ENCODE peak calls at places on chromosomes 3 and 15, in eight cellular contexts. L, Z, G, H, M, X, C and V are unnamed samples.

GRCh38 chr3:138114431-138114918 is 933 bp downstream of the DZIP1L start:
- DNase-seq in C (no peak), M (no peak), X (peak), H (no peak), G (no peak), L (no peak), Z (peak), V (no peak)

GRCh38 chr15:25058080-25058785 is 103.4 kb downstream of the SNRPN start:
- DNase-seq in L (no peak), X (no peak), G (no peak), Z (no peak), M (no peak), C (no peak), H (no peak), V (no peak)

GRCh38 chr3:190617185-190617584 is 103.3 kb downstream of the IL1RAP start:
- DNase-seq in L (no peak), M (no peak), H (peak), G (no peak), Z (no peak), X (no peak), C (no peak), V (no peak)

GRCh38 chr15:69150336-69150735 is 10.1 kb upstream of the GLCE start:
- DNase-seq in Z (no peak), C (no peak), H (no peak), M (no peak), L (no peak), X (no peak), G (no peak), V (no peak)

GRCh38 chr15:51801391-51801835 is 28.0 kb upstream of the TMOD3 start:
- DNase-seq in Z (no peak), G (peak), C (no peak), H (peak), M (no peak), L (peak), X (peak), V (no peak)

GRCh38 chr3:127072971-127073851 is 90.3 kb downstream of the PLXNA1 start:
- DNase-seq in X (no peak), L (peak), H (no peak), C (peak), G (no peak), Z (no peak), M (no peak), V (no peak)

GRCh38 chr3:37118163-37118562 is 56.2 kb downstream of the LRRFIP2 start:
- DNase-seq in M (no peak), C (no peak), L (no peak), X (no peak), Z (no peak), G (no peak), H (no peak), V (no peak)

GRCh38 chr15:24945711-24946110 is 9.1 kb upstream of the SNRPN start:
- DNase-seq in M (no peak), X (no peak), H (no peak), C (peak), Z (no peak), L (no peak), G (no peak), V (no peak)

GRCh38 chr3:114584734-114585371 is 291.0 kb downstream of the TIGIT start:
- DNase-seq in H (no peak), Z (peak), C (no peak), M (peak), G (peak), L (no peak), X (peak), V (no peak)

GRCh38 chr3:36295206-36295760 is 85.0 kb upstream of the STAC start:
- DNase-seq in C (no peak), G (no peak), Z (no peak), L (no peak), H (no peak), M (no peak), X (no peak), V (no peak)

GRCh38 chr15:62998262-62998909 is 44.2 kb upstream of the TPM1 start:
- DNase-seq in G (no peak), H (no peak), Z (no peak), M (no peak), C (no peak), X (no peak), L (no peak), V (no peak)

GRCh38 chr3:86481031-86481430 is 509.9 kb downstream of the VGLL3 start:
- DNase-seq in H (no peak), Z (peak), M (no peak), C (no peak), G (no peak), X (no peak), L (no peak), V (no peak)

GRCh38 chr3:160133757-160134156 is 91.5 kb upstream of the C3orf80 start:
- DNase-seq in G (no peak), X (no peak), M (no peak), C (no peak), L (no peak), Z (peak), H (no peak), V (no peak)

GRCh38 chr15:85542895-85543331 is 162.5 kb downstream of the AKAP13 start:
- DNase-seq in L (no peak), X (no peak), M (no peak), Z (peak), H (no peak), G (no peak), C (no peak), V (no peak)

GRCh38 chr3:70387889-70388288 is 75.5 kb upstream of the MDFIC2 start:
- DNase-seq in Z (no peak), L (no peak), G (no peak), M (no peak), X (no peak), H (no peak), C (no peak), V (no peak)

GRCh38 chr15:62601779-62602540 is 436.9 kb upstream of the C2CD4B start:
- DNase-seq in X (no peak), G (no peak), L (no peak), M (no peak), Z (no peak), C (no peak), H (no peak), V (no peak)

GRCh38 chr15:32824777-32825176 is 107.0 kb downstream of the GREM1 start:
- DNase-seq in M (no peak), L (no peak), G (no peak), X (peak), Z (peak), C (no peak), H (no peak), V (no peak)
- H3K4me3 ChIP-seq in M (no peak), L (no peak), G (no peak), X (no peak), Z (no peak), C (no peak), H (no peak), V (no peak)

GRCh38 chr3:3998140-3998977 is 199.1 kb downstream of the LRRN1 start:
- DNase-seq in C (no peak), H (peak), M (no peak), Z (peak), G (peak), X (peak), L (no peak), V (no peak)
- TF ChIP-seq CTCF in C (peak), H (peak), M (no peak), Z (peak), G (peak), X (no peak), L (peak), V (peak)

DNA sequence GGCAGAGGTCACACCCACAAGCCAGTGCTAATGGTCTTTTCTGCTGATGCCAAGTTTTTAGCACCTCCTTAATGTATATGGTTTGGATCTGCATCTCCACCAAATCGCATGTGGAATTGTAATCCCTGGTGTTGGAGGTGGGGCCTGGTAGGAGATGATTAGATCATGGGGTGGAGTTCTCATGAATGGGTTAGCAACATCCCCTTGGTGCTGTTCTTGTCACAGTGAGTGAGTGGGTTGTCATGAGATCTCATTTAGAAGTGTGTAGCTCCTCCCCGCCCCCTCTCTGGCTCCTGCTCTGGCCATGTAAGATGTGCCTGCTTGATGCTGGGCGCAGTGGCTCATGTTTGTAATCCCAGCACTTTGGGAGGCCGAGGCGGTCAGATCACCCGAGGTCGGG is 37.3 kb upstream of the KLHL6 start:
- DNase-seq in M (no peak), X (no peak), C (no peak), G (no peak), L (no peak), H (no peak), Z (no peak), V (no peak)
- H3K4me3 ChIP-seq in M (no peak), X (no peak), C (no peak), G (no peak), L (no peak), H (no peak), Z (no peak), V (no peak)

DNA sequence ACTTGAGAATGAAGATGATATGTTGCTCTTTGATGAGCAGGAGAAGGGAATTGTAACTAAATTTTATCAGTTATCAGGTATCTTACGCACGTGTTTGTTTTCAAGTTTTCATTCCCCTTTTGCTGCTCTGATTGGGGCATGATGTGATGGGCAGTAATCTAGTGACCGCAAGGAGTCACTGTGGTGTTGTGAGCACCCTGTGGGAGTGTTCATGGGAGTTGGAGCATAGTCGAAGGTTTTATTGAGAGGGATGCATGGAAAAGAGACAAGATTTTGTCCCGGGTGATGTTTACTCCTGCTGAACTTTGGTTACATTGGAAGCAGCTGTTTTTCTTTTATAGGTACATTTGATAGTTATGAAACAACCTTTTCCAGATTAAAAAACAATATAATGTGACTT is 2.1 kb downstream of the FAN1 start:
- DNase-seq in X (no peak), G (no peak), Z (no peak), C (no peak), M (no peak), H (no peak), L (no peak), V (no peak)
- TF ChIP-seq CTCF in X (peak), G (no peak), Z (peak), C (peak), M (no peak), H (no peak), L (no peak), V (peak)

DNA sequence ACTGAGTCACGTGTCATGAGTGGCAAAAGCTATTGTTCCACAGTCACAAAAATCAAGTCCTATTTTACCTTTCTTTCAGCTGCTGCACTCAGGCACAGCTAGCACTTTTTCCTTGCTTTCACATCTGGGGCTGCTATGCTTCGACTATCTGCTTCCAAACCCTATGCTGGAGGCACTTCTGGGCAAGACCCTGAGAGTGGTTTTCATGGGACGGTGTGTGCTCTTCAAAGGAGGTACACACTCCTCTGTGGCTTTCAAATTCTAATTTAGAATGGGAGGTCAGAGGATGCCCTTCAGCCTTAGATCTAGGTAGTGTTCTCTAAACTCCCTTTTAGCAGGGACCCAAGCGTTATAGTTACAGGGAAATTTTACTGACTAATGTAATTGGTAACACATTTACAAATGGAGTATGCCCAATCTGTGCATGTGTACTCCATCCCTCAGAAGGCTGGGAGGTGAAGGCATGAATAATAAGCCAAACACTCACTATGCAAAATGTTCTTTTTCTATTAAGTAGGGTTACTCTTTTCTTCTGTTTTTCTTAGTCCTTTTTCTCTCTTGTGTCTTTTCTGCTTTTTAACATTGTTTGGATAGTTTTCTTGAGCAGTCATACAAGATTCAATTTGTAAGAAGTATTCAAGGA is 188.3 kb downstream of the LSAMP start:
- DNase-seq in G (no peak), M (no peak), C (no peak), Z (no peak), X (no peak), H (no peak), L (no peak), V (peak)
- H3K4me3 ChIP-seq in G (no peak), M (no peak), C (no peak), Z (no peak), X (no peak), H (no peak), L (no peak), V (no peak)